ENCODE peak calls at places on chromosomes 11 and 22, in seven cellular contexts. Q is neural progenitor cell, Y is HCT116, E is MM.1S, O is GM23338, V is PC-3, S is hepatocyte. P is an unnamed sample.

GRCh38 chr11:10350341-10350740 is 45.5 kb downstream of the ADM start:
- DNase-seq in Q (no peak), Y (peak; percentile 80), E (no peak), O (peak; percentile 86), V (peak; percentile 87), S (no peak), P (peak; percentile 56)

GRCh38 chr11:102305352-102306047 is 11.8 kb upstream of the BIRC3 start:
- DNase-seq in Q (no peak), Y (no peak), E (no peak), O (no peak), V (no peak), S (no peak), P (no peak)

GRCh38 chr11:22193348-22194051 is 615 bp downstream of the ANO5 start:
- DNase-seq in Q (peak; percentile 69), Y (no peak), E (peak; percentile 28), O (peak; percentile 77), V (no peak), S (peak; percentile 50), P (peak; percentile 1)

GRCh38 chr11:9180784-9181183 is 84.4 kb downstream of the DENND5A start:
- DNase-seq in Q (no peak), Y (no peak), E (no peak), O (no peak), V (no peak), S (no peak), P (peak; percentile 47)

GRCh38 chr11:10996678-10997077 is 138.8 kb upstream of the ZBED5 start:
- DNase-seq in Q (no peak), Y (no peak), E (no peak), O (no peak), V (no peak), S (no peak), P (no peak)

GRCh38 chr22:20237480-20238440 is 30.4 kb downstream of the RTN4R start:
- DNase-seq in Q (no peak), Y (no peak), E (no peak), O (no peak), V (no peak), S (no peak), P (no peak)

GRCh38 chr11:119518746-119519382 is 95.9 kb upstream of the THY1 start:
- DNase-seq in Q (peak; percentile 89), Y (no peak), E (peak; percentile 23), O (peak; percentile 84), V (peak; percentile 68), S (peak; percentile 80), P (peak; percentile 58)

GRCh38 chr11:4044971-4045646 is 49.5 kb upstream of the RRM1 start:
- DNase-seq in Q (no peak), Y (no peak), E (no peak), O (no peak), V (no peak), S (no peak), P (no peak)

GRCh38 chr11:5631969-5632635 is 7.3 kb downstream of the TRIM34 start:
- DNase-seq in Q (no peak), Y (no peak), E (peak; percentile 50), O (no peak), V (no peak), S (no peak), P (no peak)

GRCh38 chr11:122439911-122440782 is 215.4 kb upstream of the UBASH3B start:
- DNase-seq in Q (peak; percentile 79), Y (no peak), E (no peak), O (peak; percentile 89), V (no peak), S (peak; percentile 76), P (peak; percentile 72)

GRCh38 chr22:31748490-31748889 is 1.4 kb downstream of the PRR14L start:
- DNase-seq in Q (peak; percentile 32), Y (no peak), E (no peak), O (peak; percentile 24), V (peak; percentile 2), S (no peak), P (peak; percentile 38)

GRCh38 chr22:48761546-48761945 is 1066.1 kb downstream of the BRD1 start:
- DNase-seq in Q (no peak), Y (no peak), E (no peak), O (no peak), V (no peak), S (no peak), P (no peak)

GRCh38 chr22:23282089-23282501 is 101.8 kb downstream of the BCR start:
- DNase-seq in Q (no peak), Y (peak; percentile 51), E (no peak), O (no peak), V (peak; percentile 91), S (no peak), P (peak; percentile 82)

GRCh38 chr22:33919591-33920501 is at the start of gene LARGE1:
- DNase-seq in Q (peak; percentile 78), Y (no peak), E (peak; percentile 86), O (peak; percentile 71), V (no peak), S (peak; percentile 76), P (peak; percentile 81)

GRCh38 chr11:20364412-20364792 is 888 bp downstream of the HTATIP2 start:
- DNase-seq in Q (no peak), Y (no peak), E (no peak), O (no peak), V (peak; percentile 31), S (no peak), P (no peak)

GRCh38 chr11:105274631-105275030 is 135.1 kb upstream of the CARD18 start:
- DNase-seq in Q (no peak), Y (no peak), E (no peak), O (no peak), V (no peak), S (no peak), P (peak; percentile 27)

GRCh38 chr11:75891947-75892739 is 77.1 kb downstream of the UVRAG start:
- DNase-seq in Q (no peak), Y (no peak), E (no peak), O (no peak), V (no peak), S (no peak), P (no peak)

GRCh38 chr11:50220651-50221050 is 188.0 kb downstream of the OR4C45 start:
- DNase-seq in Q (no peak), Y (no peak), E (peak; percentile 55), O (no peak), V (no peak), S (no peak), P (no peak)
- TF ChIP-seq EZH2phosphoT487 in Q (no peak), Y (no peak), E (no peak), O (no peak), V (no peak), S (no peak), P (no peak)

GRCh38 chr22:42284230-42284591 is 13.8 kb upstream of the TCF20 start:
- DNase-seq in Q (no peak), Y (no peak), E (no peak), O (no peak), V (no peak), S (no peak), P (no peak)
- TF ChIP-seq EZH2 in Q (no peak), Y (no peak), E (no peak), O (no peak), V (no peak), S (no peak), P (no peak)

DNA sequence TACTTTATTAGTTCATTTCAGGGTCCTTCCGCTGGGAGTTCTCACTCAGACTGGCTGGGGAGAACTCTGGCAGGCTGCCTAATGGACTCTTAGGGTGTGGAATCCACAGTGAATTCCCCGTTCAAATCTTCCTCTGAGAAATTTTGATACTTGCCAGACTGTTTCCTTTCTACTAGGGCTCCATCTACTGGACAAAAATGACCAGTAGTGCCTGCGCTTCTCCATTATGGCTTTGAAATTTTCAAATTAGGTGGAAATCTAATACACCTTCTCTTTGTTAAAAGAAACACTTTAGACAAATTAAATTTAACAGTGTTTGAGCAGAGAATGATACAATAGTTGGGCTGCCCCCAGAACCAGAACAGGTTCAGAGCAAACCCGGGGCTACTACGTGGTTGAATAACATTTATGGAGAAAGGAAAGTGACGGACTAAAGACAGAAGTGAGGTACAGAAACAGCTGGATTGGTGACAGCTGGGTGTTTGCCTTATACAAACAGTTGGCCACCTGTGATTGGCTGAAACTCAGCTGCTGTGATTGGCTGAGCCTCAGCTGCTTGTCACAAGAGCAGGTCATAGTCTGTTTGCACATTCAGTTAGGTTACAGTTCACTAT is 52.9 kb upstream of the FDX1 start:
- DNase-seq in Q (peak; percentile 78), Y (peak; percentile 85), E (peak; percentile 72), O (peak; percentile 84), V (peak; percentile 91), S (peak; percentile 88), P (peak; percentile 82)
- H3K4me2 ChIP-seq in Q (peak overlapping the region; percentile 10), Y (peak overlapping the region; percentile 63), E (peak overlapping the region; percentile 5), O (no peak overlapping the region), V (peak overlapping the region; percentile 87), S (peak overlapping the region; percentile 65), P (peak overlapping the region; percentile 46)

DNA sequence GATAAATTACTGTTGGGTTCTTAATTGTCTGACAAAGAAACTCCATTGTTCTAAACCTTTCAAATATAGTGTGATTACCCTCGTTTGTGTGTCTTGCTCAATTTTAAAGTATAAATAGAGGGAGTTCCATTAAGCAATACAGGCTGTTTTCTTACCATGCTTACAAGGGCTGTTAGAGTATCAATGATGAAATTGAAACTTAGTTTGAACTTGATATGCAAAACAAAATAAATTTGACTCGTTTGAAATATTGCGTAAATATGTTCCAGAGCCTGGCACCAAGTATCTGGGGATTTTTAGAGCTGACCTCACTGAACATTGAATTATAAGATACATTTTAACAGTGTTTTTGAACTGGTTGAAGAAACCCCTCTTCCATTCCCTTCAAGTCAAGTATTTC is 31.7 kb downstream of the TEAD1 start:
- DNase-seq in Q (no peak), Y (no peak), E (peak; percentile 45), O (no peak), V (no peak), S (no peak), P (no peak)
- TF ChIP-seq EZH2phosphoT487 in Q (no peak), Y (no peak), E (no peak), O (no peak), V (no peak), S (no peak), P (no peak)

DNA sequence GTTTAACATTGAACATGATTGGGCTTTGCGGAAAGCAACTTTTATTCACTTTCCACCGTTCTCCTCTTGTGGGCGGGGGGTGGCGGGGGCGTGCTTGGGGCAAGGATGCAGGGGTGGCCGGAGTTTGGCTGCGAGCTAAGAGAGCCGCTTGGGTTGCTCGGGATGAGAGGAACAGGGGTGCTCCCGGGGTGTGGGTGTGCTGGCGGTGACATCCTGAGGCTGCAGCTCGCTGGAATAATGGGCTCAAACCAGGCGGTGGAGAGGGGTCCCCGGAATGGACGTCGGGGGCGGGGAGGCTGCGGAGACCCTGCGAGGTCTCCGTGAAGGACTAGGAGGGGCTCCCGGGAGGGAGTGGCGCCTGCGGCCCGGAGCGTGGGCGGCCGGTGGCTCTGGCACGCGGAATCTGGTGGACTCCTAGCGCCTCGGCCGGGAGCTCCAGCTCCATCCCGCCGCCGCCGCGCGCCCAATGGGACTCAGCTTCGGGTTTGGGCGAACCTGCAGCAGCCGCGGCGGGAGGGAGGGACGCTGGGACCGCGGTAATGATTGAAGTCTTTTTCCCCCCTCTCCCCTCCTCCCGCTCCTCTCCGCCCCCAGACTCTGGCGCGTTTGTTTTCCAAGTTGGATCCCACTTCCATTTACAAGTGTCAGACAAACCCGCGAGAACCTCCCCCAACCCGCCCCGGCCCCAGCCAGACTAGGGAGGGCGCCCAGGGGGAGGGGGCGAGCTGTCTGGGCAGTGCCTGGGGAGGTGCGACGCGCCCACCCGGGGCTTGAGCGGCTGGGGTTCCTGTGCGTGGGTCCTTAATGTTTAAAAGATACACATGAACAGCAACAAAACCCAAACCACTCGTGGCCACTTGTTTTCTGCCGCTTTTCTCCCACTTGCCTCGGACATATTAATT is 2.0 kb downstream of the FAT3 start:
- DNase-seq in Q (peak; percentile 78), Y (no peak), E (no peak), O (peak; percentile 89), V (no peak), S (peak; percentile 39), P (peak; percentile 55)
- TF ChIP-seq EZH2 in Q (no peak), Y (no peak), E (no peak), O (no peak), V (no peak), S (no peak), P (no peak)

P was measured in GM23248.